ENCODE peak calls at places on chromosomes 2 and 18, in five cellular contexts. C, D, I, U and Q are unnamed samples.

GRCh38 chr2:229422005-229422404 is 150.9 kb upstream of the PID1 start:
- DNase-seq in U (no peak), D (no peak), I (no peak), C (no peak), Q (no peak)

GRCh38 chr2:170300993-170301392 is 123.0 kb downstream of the MYO3B start:
- DNase-seq in U (no peak), C (no peak), I (no peak), D (no peak), Q (no peak)

GRCh38 chr2:210481601-210482124 is 5.1 kb upstream of the LANCL1 start:
- DNase-seq in U (peak), C (no peak), D (no peak), I (no peak), Q (no peak)

GRCh38 chr2:217419075-217419671 is 559.3 kb upstream of the TNP1 start:
- DNase-seq in I (no peak), U (no peak), C (no peak), D (no peak), Q (no peak)

GRCh38 chr18:3791258-3791657 is 341.3 kb downstream of the TGIF1 start:
- DNase-seq in I (no peak), C (no peak), D (no peak), U (no peak), Q (no peak)

GRCh38 chr2:43152711-43153627 is 73.4 kb downstream of the ZFP36L2 start:
- DNase-seq in I (no peak), U (no peak), D (no peak), C (no peak), Q (no peak)

GRCh38 chr2:232120911-232121310 is 159.4 kb downstream of the DIS3L2 start:
- DNase-seq in I (no peak), D (no peak), U (no peak), C (no peak), Q (no peak)

GRCh38 chr2:241267249-241268067 is 48.0 kb downstream of the HDLBP start:
- DNase-seq in U (no peak), D (no peak), I (no peak), C (no peak), Q (no peak)

GRCh38 chr2:71748227-71748626 is 294.9 kb downstream of the DYSF start:
- DNase-seq in D (peak), I (peak), U (no peak), C (no peak), Q (no peak)

GRCh38 chr18:68438983-68439382 is 275.9 kb downstream of the TMX3 start:
- DNase-seq in I (peak), U (no peak), C (no peak), D (no peak), Q (no peak)

GRCh38 chr2:204483497-204484164 is 61.6 kb upstream of the PARD3B start:
- DNase-seq in I (peak), D (no peak), U (no peak), C (no peak), Q (no peak)

GRCh38 chr2:54065411-54065810 is 50.0 kb upstream of the ACYP2 start:
- DNase-seq in D (no peak), I (peak), C (no peak), U (no peak), Q (peak)

GRCh38 chr2:206113148-206113547 is 27.2 kb upstream of the INO80D start:
- DNase-seq in D (no peak), C (no peak), I (no peak), U (no peak), Q (no peak)

GRCh38 chr2:57947398-57947797 is 99.2 kb upstream of the VRK2 start:
- DNase-seq in C (no peak), U (no peak), I (no peak), D (no peak), Q (no peak)

GRCh38 chr2:85954918-85955420 is 66.2 kb upstream of the ST3GAL5 start:
- DNase-seq in I (no peak), C (no peak), U (no peak), D (no peak), Q (no peak)

GRCh38 chr18:25896178-25896780 is 194.1 kb downstream of the SS18 start:
- DNase-seq in U (peak), I (peak), D (peak), C (no peak), Q (peak)

GRCh38 chr2:15984367-15985255 is 44.3 kb downstream of the MYCN start:
- DNase-seq in C (no peak), U (peak), D (no peak), I (no peak), Q (no peak)

GRCh38 chr2:10283106-10284062 is 19.3 kb upstream of the HPCAL1 start:
- DNase-seq in D (peak), C (no peak), I (peak), U (no peak), Q (peak)

GRCh38 chr18:7980661-7981060 is 413.5 kb downstream of the PTPRM start:
- DNase-seq in D (no peak), U (no peak), C (no peak), I (peak), Q (no peak)

GRCh38 chr2:218761795-218762194 is 20.2 kb upstream of the CYP27A1 start:
- DNase-seq in U (no peak), I (no peak), D (no peak), C (no peak), Q (no peak)

GRCh38 chr2:109266998-109267854 is 138.2 kb downstream of the SH3RF3 start:
- DNase-seq in C (no peak), I (peak), U (no peak), D (no peak), Q (no peak)

GRCh38 chr2:30412392-30413321 is 34.4 kb upstream of the LCLAT1 start:
- DNase-seq in I (no peak), D (no peak), U (no peak), C (no peak), Q (no peak)

GRCh38 chr18:38751897-38752296 is 1186.3 kb upstream of the CELF4 start:
- DNase-seq in D (no peak), U (no peak), C (no peak), I (peak), Q (no peak)

GRCh38 chr2:142880275-142880674 is 2.8 kb downstream of the KYNU start:
- DNase-seq in D (no peak), C (no peak), I (peak), U (no peak), Q (no peak)

GRCh38 chr2:212900715-212901114 is 250.7 kb downstream of the IKZF2 start:
- DNase-seq in D (no peak), I (no peak), U (no peak), C (no peak), Q (no peak)

GRCh38 chr2:128408349-128409305 is 90.0 kb upstream of the HS6ST1 start:
- DNase-seq in C (no peak), U (no peak), D (peak), I (peak), Q (no peak)

GRCh38 chr2:33765122-33765521 is 166.0 kb upstream of the FAM98A start:
- DNase-seq in I (no peak), U (no peak), D (no peak), C (no peak), Q (no peak)

GRCh38 chr2:136058262-136058661 is 59.7 kb downstream of the CXCR4 start:
- DNase-seq in C (no peak), U (no peak), I (no peak), D (no peak), Q (no peak)

GRCh38 chr2:20012282-20013060 is at the start of gene MATN3:
- DNase-seq in C (no peak), U (peak), I (peak), D (peak), Q (no peak)

GRCh38 chr2:237059155-237059875 is 26.4 kb upstream of the COPS8 start:
- DNase-seq in D (no peak), U (no peak), I (no peak), C (no peak), Q (no peak)

GRCh38 chr2:189466656-189467055 is 25.4 kb downstream of the WDR75 start:
- DNase-seq in U (no peak), D (peak), C (no peak), I (peak), Q (no peak)

GRCh38 chr2:172070936-172071335 is 14.4 kb upstream of the DLX1 start:
- DNase-seq in C (no peak), D (no peak), U (no peak), I (no peak), Q (no peak)

GRCh38 chr2:44572196-44572900 is 210.6 kb downstream of the CAMKMT start:
- DNase-seq in C (no peak), U (no peak), I (peak), D (no peak), Q (no peak)

GRCh38 chr18:21991081-21991534 is 178.3 kb upstream of the GATA6 start:
- DNase-seq in D (no peak), I (no peak), U (peak), C (no peak), Q (no peak)

GRCh38 chr18:3651266-3651665 is 201.3 kb downstream of the TGIF1 start:
- DNase-seq in U (no peak), I (no peak), C (no peak), D (no peak), Q (no peak)

GRCh38 chr2:193156480-193156879 is 961.7 kb upstream of the TMEFF2 start:
- DNase-seq in U (no peak), D (no peak), C (no peak), I (no peak), Q (no peak)

GRCh38 chr2:6492573-6492972 is 373.1 kb downstream of the CMPK2 start:
- DNase-seq in U (no peak), C (no peak), I (no peak), D (no peak), Q (no peak)

GRCh38 chr2:170770304-170771048 is at the start of gene ERICH2:
- DNase-seq in D (peak), C (peak), U (peak), I (peak), Q (peak)